ENCODE peak calls at places on chromosome X, in ten cellular contexts. N, A, B, L, Z, Q, S, W, F and I are unnamed samples.

GRCh38 chrX:145393702-145394235 is 146.5 kb downstream of the SPANXN1 start:
- DNase-seq in W (no peak), N (no peak), S (no peak), A (no peak), Q (peak), L (no peak), Z (no peak), F (no peak), B (no peak), I (no peak)

GRCh38 chrX:121987163-121987562 is 939.8 kb downstream of the GLUD2 start:
- DNase-seq in N (peak), Q (no peak), B (no peak), L (no peak), F (peak), A (no peak), W (no peak), Z (no peak), S (no peak), I (no peak)

GRCh38 chrX:17744896-17745523 is 7.7 kb downstream of the SCML1 start:
- DNase-seq in N (no peak), Q (no peak), Z (no peak), L (no peak), F (peak), A (no peak), B (no peak), W (no peak), S (no peak), I (no peak)

GRCh38 chrX:99469439-99469838 is 940.6 kb downstream of the PCDH19 start:
- DNase-seq in A (no peak), S (no peak), Z (no peak), N (no peak), Q (peak), F (no peak), W (no peak), L (no peak), B (no peak), I (no peak)

GRCh38 chrX:104130808-104131207 is 18.5 kb downstream of the ZCCHC18 start:
- DNase-seq in F (no peak), Z (no peak), Q (no peak), L (no peak), N (no peak), W (no peak), B (no peak), A (no peak), S (no peak), I (no peak)

GRCh38 chrX:18354369-18355329 is at the start of gene SCML2:
- DNase-seq in N (no peak), B (no peak), F (peak), L (peak), W (no peak), Z (no peak), Q (peak), S (peak), A (peak), I (peak)

GRCh38 chrX:86066998-86067397 is 19.6 kb upstream of the CHM start:
- DNase-seq in B (no peak), W (no peak), F (peak), S (no peak), L (no peak), A (no peak), N (no peak), Q (no peak), Z (no peak), I (peak)

GRCh38 chrX:46840946-46841740 is 4.3 kb downstream of the RP2 start:
- DNase-seq in A (no peak), Q (no peak), S (peak), Z (no peak), F (peak), W (no peak), N (no peak), B (no peak), L (no peak), I (no peak)

GRCh38 chrX:136495043-136495442 is 2.3 kb upstream of the HTATSF1 start:
- DNase-seq in A (no peak), L (no peak), W (no peak), F (no peak), N (no peak), B (no peak), Q (no peak), Z (no peak), S (no peak), I (no peak)

GRCh38 chrX:105703876-105704275 is 118.5 kb upstream of the NRK start:
- DNase-seq in F (no peak), Z (no peak), B (no peak), N (no peak), S (no peak), L (no peak), Q (no peak), W (no peak), A (no peak), I (no peak)

GRCh38 chrX:105706041-105706440 is 116.3 kb upstream of the NRK start:
- DNase-seq in N (no peak), A (no peak), F (peak), Q (no peak), S (no peak), B (no peak), L (no peak), W (no peak), Z (no peak), I (no peak)

GRCh38 chrX:105698386-105698785 is 124.0 kb upstream of the NRK start:
- DNase-seq in A (no peak), F (peak), N (no peak), S (peak), B (no peak), L (no peak), Z (no peak), W (no peak), Q (no peak), I (no peak)

GRCh38 chrX:105700316-105700715 is 122.0 kb upstream of the NRK start:
- DNase-seq in L (no peak), B (no peak), S (no peak), N (no peak), Q (no peak), W (no peak), F (no peak), Z (no peak), A (no peak), I (no peak)

GRCh38 chrX:105701310-105702052 is 120.9 kb upstream of the NRK start:
- DNase-seq in S (no peak), A (no peak), W (no peak), F (peak), N (no peak), B (no peak), L (no peak), Z (no peak), Q (no peak), I (no peak)
- TF ChIP-seq CTCF in S (peak), A (peak), W (no peak), F (peak), N (no peak), B (no peak), L (no peak), Z (peak), Q (peak), I (no peak)

DNA sequence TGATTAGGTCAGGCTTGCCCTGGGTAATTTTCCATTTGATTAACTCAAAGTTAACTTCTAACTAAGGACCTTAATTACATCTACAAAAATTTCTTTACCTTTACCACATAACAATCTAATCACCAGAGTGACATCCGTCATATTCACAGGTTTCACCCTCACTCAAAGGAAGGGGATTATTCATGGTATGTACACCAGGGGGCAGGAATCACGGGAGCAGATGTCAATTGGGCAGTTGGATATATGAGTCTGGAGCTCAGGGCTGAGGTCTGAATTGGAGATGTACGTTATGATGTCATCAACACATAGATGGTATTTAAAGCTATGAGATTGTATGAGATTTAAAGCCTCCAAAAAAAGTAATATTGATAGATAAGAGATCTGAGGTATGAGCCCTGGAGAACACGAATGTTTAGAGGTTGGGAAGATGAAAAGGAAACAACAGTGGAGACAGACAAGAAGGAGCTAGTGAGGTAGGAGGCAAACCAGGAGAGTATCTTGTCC is 52.9 kb downstream of the PGRMC1 start:
- DNase-seq in N (no peak), Z (no peak), B (no peak), Q (no peak), F (no peak), A (no peak), S (no peak), W (no peak), L (no peak), I (no peak)
- TF ChIP-seq CTCF in N (no peak), Z (no peak), B (no peak), Q (peak), F (no peak), A (no peak), S (no peak), W (no peak), L (no peak), I (no peak)

GRCh38 chrX:53374923-53375322 is 47.5 kb downstream of the SMC1A start:
- DNase-seq in W (no peak), B (no peak), Q (no peak), S (no peak), N (no peak), A (no peak), Z (no peak), L (no peak), F (no peak), I (no peak)
- TF ChIP-seq CTCF in W (no peak), B (no peak), Q (peak), S (no peak), N (no peak), A (no peak), Z (no peak), L (no peak), F (no peak), I (peak)

DNA sequence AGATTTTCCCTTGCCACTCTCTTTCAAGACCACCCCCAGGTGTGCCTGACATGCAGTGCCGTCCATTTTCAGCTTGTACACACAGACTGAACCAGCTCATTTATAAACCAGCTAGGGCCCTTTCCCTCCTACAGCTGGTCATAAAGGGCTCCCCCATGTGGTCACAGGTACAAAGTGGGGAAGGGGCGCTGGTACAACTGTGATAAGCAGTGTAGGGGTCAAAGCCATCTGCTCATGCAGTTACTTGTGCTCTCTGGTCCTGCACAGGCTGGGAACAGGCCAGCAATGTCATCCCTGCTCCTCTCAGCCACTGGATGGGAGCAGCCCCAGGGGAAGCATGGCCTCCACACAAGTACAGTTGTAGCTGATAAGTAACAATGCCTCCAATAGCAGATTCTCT is 20.6 kb downstream of the GABRQ start:
- DNase-seq in A (no peak), W (no peak), S (no peak), Q (peak), N (no peak), F (no peak), Z (no peak), B (no peak), L (no peak), I (peak)
- TF ChIP-seq CTCF in A (no peak), W (no peak), S (peak), Q (peak), N (no peak), F (no peak), Z (peak), B (no peak), L (peak), I (peak)

DNA sequence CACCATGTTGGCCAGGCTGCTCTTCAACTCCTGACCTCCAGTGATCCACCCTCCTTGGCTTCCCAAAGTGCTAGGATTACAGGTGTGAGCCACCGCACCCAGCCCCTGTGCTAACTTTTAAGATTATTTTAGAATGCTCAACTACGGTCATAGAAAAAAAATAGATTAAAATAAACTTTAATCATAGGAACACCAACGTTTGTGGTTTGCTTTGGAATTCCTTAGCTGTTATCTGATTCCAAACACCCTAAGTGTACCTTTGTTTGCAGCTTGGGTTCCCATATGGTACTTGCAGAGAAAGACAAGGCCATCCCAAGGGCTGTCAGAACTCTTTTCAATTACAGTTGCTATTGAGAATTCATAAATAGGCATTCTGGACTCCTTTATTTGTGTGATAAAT is 90.1 kb upstream of the EFHC2 start:
- DNase-seq in A (no peak), L (no peak), F (no peak), Q (no peak), Z (no peak), W (no peak), S (no peak), N (no peak), B (no peak), I (no peak)
- TF ChIP-seq CTCF in A (no peak), L (no peak), F (no peak), Q (no peak), Z (no peak), W (no peak), S (no peak), N (no peak), B (no peak), I (no peak)

DNA sequence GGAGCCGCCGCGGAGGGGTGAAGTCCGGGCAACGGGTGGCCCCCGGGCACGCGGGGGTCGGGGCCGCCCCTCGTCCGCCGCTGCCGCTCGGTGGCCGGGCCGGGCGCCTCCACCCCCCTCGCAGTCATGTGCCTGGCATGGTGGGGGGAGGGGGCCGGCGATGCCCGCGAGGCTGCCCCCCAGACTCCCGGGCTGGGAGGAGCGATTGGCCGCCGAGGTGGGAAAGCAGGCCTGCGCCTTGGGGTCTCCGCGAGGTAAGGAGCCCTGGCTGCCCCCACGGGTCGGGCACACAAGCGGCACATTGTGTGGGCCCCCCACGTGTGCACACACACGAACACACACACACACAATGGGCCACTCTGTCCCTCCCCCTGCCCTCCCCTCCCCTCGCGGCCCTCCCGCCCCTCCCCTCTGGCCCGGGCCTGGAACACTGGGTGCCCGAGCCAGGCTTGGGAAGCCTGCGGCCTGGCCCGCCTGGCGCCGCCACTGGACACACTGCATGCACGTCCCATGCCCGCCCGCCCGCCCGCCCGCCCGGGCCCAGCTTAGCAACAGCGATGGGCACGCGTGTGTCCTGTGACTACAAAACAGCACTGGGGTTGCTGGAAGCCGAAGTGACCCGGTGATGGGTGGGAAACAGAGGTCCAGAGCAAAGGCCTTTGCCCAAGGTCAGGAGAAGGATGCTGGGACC is 1.3 kb downstream of the SLC6A8 start:
- DNase-seq in W (no peak), B (no peak), A (peak), Z (no peak), S (no peak), N (peak), F (peak), L (no peak), Q (no peak), I (no peak)
- TF ChIP-seq CTCF in W (no peak), B (no peak), A (no peak), Z (no peak), S (no peak), N (no peak), F (no peak), L (no peak), Q (no peak), I (no peak)

GRCh38 chrX:19535481-19535880 is 20.2 kb upstream of the MAP3K15 start:
- DNase-seq in F (peak), Z (no peak), Q (no peak), N (no peak), A (peak), W (no peak), S (no peak), L (no peak), B (no peak), I (no peak)
- TF ChIP-seq CTCF in F (peak), Z (peak), Q (peak), N (peak), A (peak), W (no peak), S (peak), L (no peak), B (no peak), I (peak)

DNA sequence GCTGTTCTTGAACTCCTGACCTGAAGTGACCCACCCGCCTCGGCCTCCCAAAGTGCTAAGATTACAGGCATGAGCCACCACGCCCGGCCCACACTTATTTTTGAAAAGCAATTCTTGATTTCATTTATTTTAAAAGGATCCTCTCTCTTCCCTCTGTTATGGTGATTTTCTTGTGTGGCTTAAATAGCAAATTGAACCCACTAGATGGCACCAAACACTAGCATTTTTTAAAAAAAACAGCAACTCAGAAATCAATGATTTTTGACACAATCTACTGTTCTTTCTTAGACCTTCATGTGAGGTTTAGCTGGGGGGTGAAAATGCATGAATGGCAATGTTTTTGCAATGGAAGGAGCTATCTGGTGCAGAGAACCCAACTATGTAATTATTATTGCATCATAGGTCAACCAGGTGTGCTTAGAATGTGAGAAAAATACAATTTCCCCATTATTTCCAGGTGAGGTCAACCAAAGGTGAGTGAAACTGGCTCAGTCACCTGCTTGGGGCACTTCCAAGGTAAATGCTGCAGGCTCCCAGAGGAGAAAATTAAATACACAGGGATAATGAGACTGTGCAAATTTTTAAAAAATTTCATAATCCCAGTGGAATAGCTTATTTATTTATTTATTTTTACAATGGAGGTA is 226.6 kb upstream of the PRKX start:
- DNase-seq in L (peak), Q (no peak), A (peak), W (no peak), N (no peak), F (peak), Z (peak), B (no peak), S (peak), I (no peak)
- TF ChIP-seq CTCF in L (peak), Q (peak), A (peak), W (no peak), N (peak), F (peak), Z (peak), B (no peak), S (peak), I (no peak)